ENCODE peak calls at places on chromosome 15, in seven cellular contexts. One of them, this sample, is unnamed.

GRCh38 chr15:98713585-98714001 is 65.3 kb downstream of the IGF1R start:
- DNase-seq in astrocyte of the spinal cord: no peak
- DNase-seq in HEK293T: no peak
- DNase-seq in GM04504: peak
- DNase-seq in endothelial cell: peak
- DNase-seq in ELF-1: no peak
- DNase-seq in midbrain: no peak
- DNase-seq in this sample: peak

GRCh38 chr15:69956417-69956816 is 141.3 kb downstream of the TLE3 start:
- DNase-seq in astrocyte of the spinal cord: no peak
- DNase-seq in HEK293T: no peak
- DNase-seq in GM04504: no peak
- DNase-seq in endothelial cell: no peak
- DNase-seq in ELF-1: no peak
- DNase-seq in midbrain: no peak
- DNase-seq in this sample: no peak

GRCh38 chr15:78082106-78082742 is 4.7 kb upstream of the TBC1D2B start:
- DNase-seq in astrocyte of the spinal cord: no peak
- DNase-seq in HEK293T: no peak
- DNase-seq in GM04504: no peak
- DNase-seq in endothelial cell: no peak
- DNase-seq in ELF-1: no peak
- DNase-seq in midbrain: no peak
- DNase-seq in this sample: no peak

GRCh38 chr15:67063689-67064606 is 1.5 kb upstream of the SMAD3 start:
- DNase-seq in astrocyte of the spinal cord: peak
- DNase-seq in HEK293T: peak
- DNase-seq in GM04504: no peak
- DNase-seq in endothelial cell: peak
- DNase-seq in ELF-1: peak
- DNase-seq in midbrain: no peak
- DNase-seq in this sample: peak

GRCh38 chr15:67824900-67825879 is at the start of gene SKOR1:
- DNase-seq in astrocyte of the spinal cord: peak
- DNase-seq in HEK293T: no peak
- DNase-seq in GM04504: no peak
- DNase-seq in endothelial cell: peak
- DNase-seq in ELF-1: peak
- DNase-seq in midbrain: no peak
- DNase-seq in this sample: no peak

GRCh38 chr15:31871159-31871886 is 159.0 kb upstream of the CHRNA7 start:
- DNase-seq in astrocyte of the spinal cord: no peak
- DNase-seq in HEK293T: no peak
- DNase-seq in GM04504: no peak
- DNase-seq in endothelial cell: no peak
- DNase-seq in ELF-1: no peak
- DNase-seq in midbrain: no peak
- DNase-seq in this sample: no peak

GRCh38 chr15:46309914-46310313 is 675.1 kb downstream of the SQOR start:
- DNase-seq in astrocyte of the spinal cord: no peak
- DNase-seq in HEK293T: no peak
- DNase-seq in GM04504: no peak
- DNase-seq in endothelial cell: no peak
- DNase-seq in ELF-1: no peak
- DNase-seq in midbrain: no peak
- DNase-seq in this sample: no peak

GRCh38 chr15:91338763-91339162 is 238.7 kb downstream of the SV2B start:
- DNase-seq in astrocyte of the spinal cord: peak
- DNase-seq in HEK293T: no peak
- DNase-seq in GM04504: no peak
- DNase-seq in endothelial cell: peak
- DNase-seq in ELF-1: peak
- DNase-seq in midbrain: no peak
- DNase-seq in this sample: peak

GRCh38 chr15:36472672-36473071 is 106.8 kb upstream of the CDIN1 start:
- DNase-seq in astrocyte of the spinal cord: no peak
- DNase-seq in HEK293T: no peak
- DNase-seq in GM04504: no peak
- DNase-seq in endothelial cell: no peak
- DNase-seq in ELF-1: no peak
- DNase-seq in midbrain: no peak
- DNase-seq in this sample: no peak

GRCh38 chr15:80115021-80115420 is 37.8 kb upstream of the FAH start:
- DNase-seq in astrocyte of the spinal cord: no peak
- DNase-seq in HEK293T: no peak
- DNase-seq in GM04504: no peak
- DNase-seq in endothelial cell: no peak
- DNase-seq in ELF-1: no peak
- DNase-seq in midbrain: no peak
- DNase-seq in this sample: no peak

GRCh38 chr15:67542462-67543347 is at the start of gene MAP2K5:
- DNase-seq in astrocyte of the spinal cord: peak
- DNase-seq in HEK293T: peak
- DNase-seq in GM04504: no peak
- DNase-seq in endothelial cell: peak
- DNase-seq in ELF-1: peak
- DNase-seq in midbrain: peak
- DNase-seq in this sample: peak

GRCh38 chr15:34753236-34753894 is 1.4 kb downstream of the GJD2 start:
- DNase-seq in astrocyte of the spinal cord: peak
- DNase-seq in HEK293T: peak
- DNase-seq in GM04504: peak
- DNase-seq in endothelial cell: peak
- DNase-seq in ELF-1: peak
- DNase-seq in midbrain: peak
- DNase-seq in this sample: peak

GRCh38 chr15:33131880-33132279 is 62.6 kb downstream of the FMN1 start:
- DNase-seq in astrocyte of the spinal cord: peak
- DNase-seq in HEK293T: no peak
- DNase-seq in GM04504: no peak
- DNase-seq in endothelial cell: no peak
- DNase-seq in ELF-1: no peak
- DNase-seq in midbrain: no peak
- DNase-seq in this sample: no peak

GRCh38 chr15:68271854-68272471 is 5.6 kb upstream of the FEM1B start:
- DNase-seq in astrocyte of the spinal cord: peak
- DNase-seq in HEK293T: peak
- DNase-seq in GM04504: peak
- DNase-seq in endothelial cell: no peak
- DNase-seq in ELF-1: peak
- DNase-seq in midbrain: peak
- DNase-seq in this sample: peak

GRCh38 chr15:85854345-85855097 is 59.8 kb upstream of the KLHL25 start:
- DNase-seq in astrocyte of the spinal cord: peak
- DNase-seq in HEK293T: peak
- DNase-seq in GM04504: peak
- DNase-seq in endothelial cell: peak
- DNase-seq in ELF-1: peak
- DNase-seq in midbrain: peak
- DNase-seq in this sample: peak

GRCh38 chr15:53586815-53587214 is 172.6 kb downstream of the WDR72 start:
- DNase-seq in astrocyte of the spinal cord: peak
- DNase-seq in HEK293T: peak
- DNase-seq in GM04504: no peak
- DNase-seq in endothelial cell: peak
- DNase-seq in ELF-1: peak
- DNase-seq in midbrain: peak
- DNase-seq in this sample: peak

GRCh38 chr15:34927726-34928125 is 41.8 kb downstream of the AQR start:
- DNase-seq in astrocyte of the spinal cord: no peak
- DNase-seq in HEK293T: no peak
- DNase-seq in GM04504: no peak
- DNase-seq in endothelial cell: no peak
- DNase-seq in ELF-1: no peak
- DNase-seq in midbrain: no peak
- DNase-seq in this sample: no peak

GRCh38 chr15:39680868-39681267 is 100.0 kb downstream of the THBS1 start:
- DNase-seq in astrocyte of the spinal cord: peak
- DNase-seq in HEK293T: no peak
- DNase-seq in GM04504: peak
- DNase-seq in endothelial cell: no peak
- DNase-seq in ELF-1: no peak
- DNase-seq in midbrain: no peak
- DNase-seq in this sample: no peak

GRCh38 chr15:56732881-56733130 is 503 bp downstream of the ZNF280D start:
- DNase-seq in astrocyte of the spinal cord: peak
- DNase-seq in HEK293T: no peak
- DNase-seq in GM04504: no peak
- DNase-seq in endothelial cell: no peak
- DNase-seq in ELF-1: no peak
- DNase-seq in midbrain: peak
- DNase-seq in this sample: no peak

GRCh38 chr15:60822403-60822802 is 343.5 kb upstream of the ICE2 start:
- DNase-seq in astrocyte of the spinal cord: no peak
- DNase-seq in HEK293T: no peak
- DNase-seq in GM04504: no peak
- DNase-seq in endothelial cell: no peak
- DNase-seq in ELF-1: no peak
- DNase-seq in midbrain: no peak
- DNase-seq in this sample: no peak

GRCh38 chr15:71375934-71376333 is 260.7 kb downstream of the THSD4 start:
- DNase-seq in astrocyte of the spinal cord: no peak
- DNase-seq in HEK293T: no peak
- DNase-seq in GM04504: no peak
- DNase-seq in endothelial cell: no peak
- DNase-seq in ELF-1: no peak
- DNase-seq in midbrain: no peak
- DNase-seq in this sample: no peak

GRCh38 chr15:90864507-90864906 is 3.9 kb upstream of the FURIN start:
- DNase-seq in astrocyte of the spinal cord: no peak
- DNase-seq in HEK293T: no peak
- DNase-seq in GM04504: no peak
- DNase-seq in endothelial cell: no peak
- DNase-seq in ELF-1: peak
- DNase-seq in midbrain: no peak
- DNase-seq in this sample: no peak

GRCh38 chr15:52143862-52144261 is 31.3 kb upstream of the BCL2L10 start:
- DNase-seq in astrocyte of the spinal cord: peak
- DNase-seq in HEK293T: no peak
- DNase-seq in GM04504: peak
- DNase-seq in endothelial cell: no peak
- DNase-seq in ELF-1: peak
- DNase-seq in midbrain: no peak
- DNase-seq in this sample: peak

GRCh38 chr15:59199775-59200465 is 6.7 kb upstream of the LDHAL6B start:
- DNase-seq in astrocyte of the spinal cord: peak
- DNase-seq in HEK293T: peak
- DNase-seq in GM04504: peak
- DNase-seq in endothelial cell: no peak
- DNase-seq in ELF-1: no peak
- DNase-seq in midbrain: no peak
- DNase-seq in this sample: no peak

GRCh38 chr15:45377630-45378148 is 655 bp downstream of the GATM start:
- DNase-seq in astrocyte of the spinal cord: no peak
- DNase-seq in HEK293T: no peak
- DNase-seq in GM04504: no peak
- DNase-seq in endothelial cell: no peak
- DNase-seq in ELF-1: peak
- DNase-seq in midbrain: peak
- DNase-seq in this sample: peak

This sample was measured in islet precursor cell.